ENCODE peak calls at places on chromosome X, in seven cellular contexts. F is psoas muscle, E is HL-60, Y is SK-N-SH, Z is transverse colon, Q is brain microvascular endothelial cell, C is uterus. I is an unnamed sample.

GRCh38 chrX:116317409-116317808 is 119.0 kb upstream of the SLC6A14 start:
- DNase-seq in F (no peak), E (no peak), Y (no peak), Z (no peak), Q (peak; percentile 27), C (no peak), I (peak; percentile 14)

GRCh38 chrX:42119076-42119475 is 195.7 kb upstream of the CASK start:
- DNase-seq in F (no peak), E (no peak), Y (no peak), Z (no peak), Q (peak; percentile 76), C (no peak), I (no peak)

GRCh38 chrX:136646602-136647239 is 1.2 kb upstream of the CD40LG start:
- DNase-seq in F (no peak), E (no peak), Y (no peak), Z (no peak), Q (no peak), C (no peak), I (no peak)

GRCh38 chrX:112760697-112761096 is 79.9 kb downstream of the AMOT start:
- DNase-seq in F (no peak), E (no peak), Y (no peak), Z (no peak), Q (no peak), C (no peak), I (no peak)

GRCh38 chrX:31036895-31037294 is 34.9 kb downstream of the FTHL17 start:
- DNase-seq in F (no peak), E (peak; percentile 14), Y (peak; percentile 34), Z (peak; percentile 30), Q (peak; percentile 60), C (peak; percentile 15), I (peak; percentile 16)

GRCh38 chrX:41145920-41146608 is 60.8 kb downstream of the USP9X start:
- DNase-seq in F (no peak), E (peak; percentile 7), Y (no peak), Z (no peak), Q (peak; percentile 57), C (no peak), I (no peak)

GRCh38 chrX:68632491-68632890 is 15.0 kb upstream of the STARD8 start:
- DNase-seq in F (no peak), E (no peak), Y (no peak), Z (no peak), Q (no peak), C (no peak), I (no peak)

GRCh38 chrX:21493226-21493850 is 119.1 kb downstream of the CNKSR2 start:
- DNase-seq in F (no peak), E (no peak), Y (no peak), Z (no peak), Q (peak; percentile 27), C (no peak), I (no peak)

GRCh38 chrX:134623293-134624045 is 34.8 kb downstream of the PLAC1 start:
- DNase-seq in F (no peak), E (no peak), Y (no peak), Z (no peak), Q (no peak), C (no peak), I (no peak)

GRCh38 chrX:106894978-106895452 is 8.1 kb downstream of the RIPPLY1 start:
- DNase-seq in F (no peak), E (no peak), Y (no peak), Z (no peak), Q (peak; percentile 56), C (peak; percentile 50), I (no peak)

GRCh38 chrX:50469206-50469605 is 1.4 kb downstream of the DGKK start:
- DNase-seq in F (peak; percentile 37), E (no peak), Y (peak; percentile 41), Z (no peak), Q (no peak), C (no peak), I (no peak)

GRCh38 chrX:45009371-45010000 is 136.5 kb downstream of the KDM6A start:
- DNase-seq in F (no peak), E (no peak), Y (no peak), Z (no peak), Q (no peak), C (no peak), I (no peak)

GRCh38 chrX:56789518-56790070 is 60.6 kb downstream of the NBDY start:
- DNase-seq in F (no peak), E (no peak), Y (no peak), Z (peak; percentile 2), Q (no peak), C (no peak), I (no peak)

GRCh38 chrX:134684956-134685355 is 26.7 kb upstream of the PLAC1 start:
- DNase-seq in F (no peak), E (no peak), Y (no peak), Z (no peak), Q (no peak), C (no peak), I (no peak)

GRCh38 chrX:115958687-115959359 is 211.7 kb upstream of the AGTR2 start:
- DNase-seq in F (no peak), E (no peak), Y (peak; percentile 37), Z (no peak), Q (no peak), C (no peak), I (no peak)

DNA sequence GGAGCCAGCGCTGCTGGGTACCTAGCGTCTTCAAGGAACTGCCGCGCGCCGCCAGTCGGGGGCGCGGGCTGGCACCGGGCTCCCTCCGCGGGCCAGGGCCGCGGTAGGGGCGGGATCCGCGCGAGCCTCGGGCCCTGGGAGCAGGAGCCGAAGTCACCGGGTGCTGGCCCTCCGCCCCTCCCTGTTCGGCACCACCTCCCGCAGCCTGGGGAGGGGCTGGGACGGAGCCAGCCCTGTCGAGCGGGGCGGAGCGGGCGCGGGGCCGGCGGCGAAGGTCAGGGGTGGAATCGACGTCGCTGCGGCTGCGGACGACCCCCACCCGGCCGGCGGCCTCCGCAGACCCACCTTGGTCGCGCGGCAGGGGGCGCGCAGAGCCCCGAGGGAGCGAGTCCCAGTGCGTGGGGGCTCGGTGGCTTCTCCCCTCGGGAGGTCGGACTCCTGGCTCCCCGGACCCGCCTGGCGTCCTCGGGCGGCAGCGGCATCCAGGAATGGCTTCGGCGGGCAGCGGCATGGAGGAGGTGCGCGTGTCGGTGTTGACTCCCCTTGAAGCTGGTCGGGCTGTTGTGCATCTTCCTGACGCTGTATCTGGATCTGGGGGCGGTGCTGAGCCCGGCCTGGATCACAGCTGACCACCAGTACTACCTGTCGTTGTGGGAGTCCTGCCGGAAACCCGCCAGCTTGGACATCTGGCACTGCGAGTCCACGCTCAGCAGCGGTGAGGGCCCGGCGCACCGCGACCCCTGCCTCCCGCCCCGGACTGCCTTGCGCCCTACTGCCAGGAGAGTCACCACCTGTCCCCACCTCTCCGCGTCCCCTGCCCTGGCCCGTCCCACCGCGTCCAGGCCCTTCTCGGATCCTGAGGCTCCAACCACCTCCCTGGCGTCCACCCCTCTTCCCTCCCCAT is 50.5 kb upstream of the FAM47C start:
- DNase-seq in F (no peak), E (no peak), Y (peak; percentile 36), Z (peak; percentile 17), Q (no peak), C (no peak), I (no peak)
- TF ChIP-seq CTCF in F (no peak), E (no peak), Y (peak; percentile 10), Z (no peak), Q (peak; percentile 24), C (no peak), I (no peak)

GRCh38 chrX:48698306-48698705 is 1.8 kb downstream of the SUV39H1 start:
- DNase-seq in F (no peak), E (no peak), Y (no peak), Z (no peak), Q (no peak), C (no peak), I (no peak)
- H3K4me3 ChIP-seq in F (no peak overlapping the region), E (no peak overlapping the region), Y (no peak overlapping the region), Z (no peak overlapping the region), Q (no peak overlapping the region), C (no peak overlapping the region), I (no peak overlapping the region)

DNA sequence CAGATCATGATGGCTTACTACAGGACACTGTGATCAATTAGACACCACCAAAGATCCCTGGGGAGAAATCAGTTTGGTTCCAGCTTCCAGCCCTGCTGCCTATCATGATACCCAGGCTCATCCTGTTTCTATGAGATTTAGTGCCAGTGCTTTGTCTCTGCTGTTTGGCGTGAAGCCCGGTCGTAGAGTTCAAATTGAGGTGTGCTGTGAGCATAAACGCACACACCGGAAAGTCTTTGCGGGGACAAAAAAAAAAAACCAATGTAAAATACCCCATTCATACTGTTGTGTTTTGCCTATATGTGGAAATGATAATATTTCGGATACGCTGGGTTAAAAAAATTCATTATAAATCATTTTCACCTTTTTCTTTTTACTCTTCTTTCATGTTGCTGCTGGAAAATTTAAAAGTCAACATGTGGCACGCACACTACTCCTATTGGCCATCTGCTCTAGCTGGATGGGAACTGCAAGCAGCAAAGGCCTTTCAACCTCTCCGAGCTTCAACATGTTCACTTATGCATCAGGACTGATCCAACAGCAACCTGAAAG is 611 bp upstream of the DKC1 start:
- DNase-seq in F (no peak), E (no peak), Y (peak; percentile 48), Z (peak; percentile 34), Q (no peak), C (no peak), I (no peak)
- H3K27ac ChIP-seq in F (peak overlapping the region; percentile 86), E (peak overlapping the region; percentile 80), Y (peak overlapping the region; percentile 97), Z (peak overlapping the region; percentile 77), Q (peak overlapping the region; percentile 58), C (peak overlapping the region; percentile 58), I (peak overlapping the region; percentile 86)

GRCh38 chrX:47158131-47158530 is 13.1 kb downstream of the RBM10 start:
- DNase-seq in F (no peak), E (no peak), Y (peak; percentile 32), Z (no peak), Q (no peak), C (no peak), I (no peak)
- TF ChIP-seq CTCF in F (no peak), E (no peak), Y (peak; percentile 21), Z (no peak), Q (no peak), C (no peak), I (no peak)

DNA sequence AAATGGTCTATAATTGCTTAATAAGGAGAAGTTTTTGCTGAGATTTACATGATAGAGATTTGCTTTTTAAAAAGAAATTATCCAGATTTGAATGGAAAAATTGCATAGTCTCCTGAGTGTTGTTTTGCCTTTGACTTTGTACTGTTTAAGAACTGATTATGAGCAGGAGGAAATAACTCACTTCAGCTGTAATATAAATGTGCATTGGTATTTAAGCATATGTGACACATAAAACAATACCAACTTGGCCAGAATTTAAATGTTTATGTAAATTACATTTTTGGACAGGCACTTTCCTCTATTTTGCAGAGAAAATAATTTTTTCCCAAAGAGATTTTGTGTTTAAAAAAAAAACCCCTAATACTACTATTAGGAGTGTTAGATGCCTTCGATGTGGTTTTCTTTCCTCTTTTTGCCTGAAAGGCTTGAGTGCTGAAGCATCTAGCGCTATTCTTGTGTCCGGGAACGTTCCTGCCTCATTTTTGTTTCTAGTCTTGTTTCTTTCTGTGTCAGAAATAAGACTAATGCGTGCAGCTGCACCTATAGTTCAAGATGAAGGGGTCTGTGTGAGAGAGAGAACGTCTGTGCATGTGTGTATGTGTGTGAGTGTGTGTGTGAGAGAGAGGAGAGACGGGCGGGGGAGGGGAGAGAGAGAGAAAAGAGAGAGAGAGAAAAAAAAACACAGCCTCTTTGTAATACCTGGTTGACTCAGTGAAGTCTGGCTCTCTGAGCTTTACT is 60.8 kb downstream of the TBL1X start:
- DNase-seq in F (no peak), E (no peak), Y (no peak), Z (no peak), Q (no peak), C (no peak), I (no peak)
- H3K4me3 ChIP-seq in F (no peak overlapping the region), E (no peak overlapping the region), Y (no peak overlapping the region), Z (no peak overlapping the region), Q (no peak overlapping the region), C (no peak overlapping the region), I (no peak overlapping the region)

GRCh38 chrX:2412131-2412530 is 88.6 kb downstream of the DHRSX start:
- DNase-seq in F (no peak), E (no peak), Y (no peak), Z (no peak), Q (no peak), C (no peak), I (no peak)
- H3K27ac ChIP-seq in F (no peak overlapping the region), E (no peak overlapping the region), Y (no peak overlapping the region), Z (no peak overlapping the region), Q (no peak overlapping the region), C (no peak overlapping the region), I (no peak overlapping the region)

GRCh38 chrX:15127010-15127409 is 142.9 kb downstream of the ASB9 start:
- DNase-seq in F (no peak), E (no peak), Y (no peak), Z (no peak), Q (no peak), C (no peak), I (no peak)
- TF ChIP-seq CTCF in F (no peak), E (no peak), Y (peak; percentile 26), Z (no peak), Q (peak; percentile 34), C (no peak), I (no peak)

I was measured in left ventricle myocardium inferior.